ENCODE peak calls at places on chromosomes 4 and X, in seven cellular contexts. One of them, this sample, is unnamed.

GRCh38 chrX:137574102-137574783 is 8.3 kb downstream of the ZIC3 start:
- DNase-seq in astrocyte: no peak
- DNase-seq in ascending aorta: no peak
- DNase-seq in colonic mucosa: no peak
- DNase-seq in upper lobe of right lung: no peak
- DNase-seq in fibroblast of lung: no peak
- DNase-seq in body of pancreas: no peak
- DNase-seq in this sample: no peak

GRCh38 chr4:140993350-140993749 is 139.9 kb downstream of the RNF150 start:
- DNase-seq in astrocyte: no peak
- DNase-seq in ascending aorta: no peak
- DNase-seq in colonic mucosa: no peak
- DNase-seq in upper lobe of right lung: no peak
- DNase-seq in fibroblast of lung: no peak
- DNase-seq in body of pancreas: no peak
- DNase-seq in this sample: no peak

GRCh38 chr4:14867847-14868246 is 134.4 kb upstream of the CPEB2 start:
- DNase-seq in astrocyte: no peak
- DNase-seq in ascending aorta: no peak
- DNase-seq in colonic mucosa: no peak
- DNase-seq in upper lobe of right lung: no peak
- DNase-seq in fibroblast of lung: no peak
- DNase-seq in body of pancreas: no peak
- DNase-seq in this sample: no peak

GRCh38 chr4:77010841-77011354 is 61.3 kb downstream of the SEPTIN11 start:
- DNase-seq in astrocyte: peak; percentile 87
- DNase-seq in ascending aorta: no peak
- DNase-seq in colonic mucosa: no peak
- DNase-seq in upper lobe of right lung: no peak
- DNase-seq in fibroblast of lung: peak; percentile 80
- DNase-seq in body of pancreas: no peak
- DNase-seq in this sample: no peak

GRCh38 chrX:144896323-144896722 is 351.0 kb upstream of the SPANXN1 start:
- DNase-seq in astrocyte: no peak
- DNase-seq in ascending aorta: no peak
- DNase-seq in colonic mucosa: no peak
- DNase-seq in upper lobe of right lung: no peak
- DNase-seq in fibroblast of lung: no peak
- DNase-seq in body of pancreas: no peak
- DNase-seq in this sample: no peak

GRCh38 chrX:132615396-132616131 is 126.7 kb upstream of the MBNL3 start:
- DNase-seq in astrocyte: peak; percentile 8
- DNase-seq in ascending aorta: no peak
- DNase-seq in colonic mucosa: peak; percentile 53
- DNase-seq in upper lobe of right lung: no peak
- DNase-seq in fibroblast of lung: peak; percentile 55
- DNase-seq in body of pancreas: peak; percentile 57
- DNase-seq in this sample: no peak

GRCh38 chrX:135086197-135086854 is 34.0 kb downstream of the ETDB start:
- DNase-seq in astrocyte: peak; percentile 34
- DNase-seq in ascending aorta: no peak
- DNase-seq in colonic mucosa: peak; percentile 37
- DNase-seq in upper lobe of right lung: no peak
- DNase-seq in fibroblast of lung: peak; percentile 70
- DNase-seq in body of pancreas: peak; percentile 54
- DNase-seq in this sample: no peak

GRCh38 chr4:90425893-90426292 is 298.7 kb downstream of the CCSER1 start:
- DNase-seq in astrocyte: peak; percentile 19
- DNase-seq in ascending aorta: no peak
- DNase-seq in colonic mucosa: no peak
- DNase-seq in upper lobe of right lung: no peak
- DNase-seq in fibroblast of lung: no peak
- DNase-seq in body of pancreas: no peak
- DNase-seq in this sample: no peak

DNA sequence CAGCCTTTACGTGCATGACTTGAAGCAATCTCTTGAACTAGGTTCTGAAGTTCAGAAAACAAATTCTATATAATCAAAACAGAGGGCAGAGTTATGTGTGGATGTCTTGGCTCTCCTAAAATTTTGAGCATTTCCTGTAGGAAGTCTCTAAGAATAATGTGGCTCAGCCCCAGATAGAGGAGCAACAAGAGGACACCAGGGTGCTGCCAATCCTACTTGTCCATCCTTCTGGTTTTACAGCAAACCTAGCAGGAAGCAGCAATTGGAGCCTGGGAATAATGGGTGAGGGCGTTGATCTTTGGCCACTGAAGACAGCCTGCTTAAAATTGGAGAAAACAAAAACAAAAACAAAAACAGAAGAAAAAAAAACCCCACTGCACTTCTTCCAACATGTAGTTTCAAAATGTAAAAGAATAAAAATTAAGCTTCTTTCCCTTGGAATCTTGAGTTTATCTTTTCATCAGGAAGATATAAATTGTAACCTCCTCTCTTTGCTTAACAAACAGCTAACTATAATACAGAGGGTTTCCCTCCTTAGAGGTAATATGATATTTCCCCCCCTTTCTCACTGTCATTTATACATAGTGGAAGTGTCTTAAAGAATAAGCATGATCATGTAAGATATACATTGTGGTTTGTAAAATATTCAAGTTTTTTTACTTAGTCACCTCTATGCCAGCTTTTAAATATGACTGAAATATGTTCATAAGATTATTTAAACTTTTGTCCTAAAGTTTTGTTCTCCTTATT is 130.6 kb downstream of the FBXO8 start:
- DNase-seq in astrocyte: no peak
- DNase-seq in ascending aorta: no peak
- DNase-seq in colonic mucosa: no peak
- DNase-seq in upper lobe of right lung: no peak
- DNase-seq in fibroblast of lung: peak; percentile 41
- DNase-seq in body of pancreas: no peak
- DNase-seq in this sample: no peak
- H3K27ac ChIP-seq in astrocyte: no peak overlapping the region
- H3K27ac ChIP-seq in ascending aorta: no peak overlapping the region
- H3K27ac ChIP-seq in colonic mucosa: no peak overlapping the region
- H3K27ac ChIP-seq in upper lobe of right lung: no peak overlapping the region
- H3K27ac ChIP-seq in fibroblast of lung: no peak overlapping the region
- H3K27ac ChIP-seq in body of pancreas: no peak overlapping the region
- H3K27ac ChIP-seq in this sample: no peak overlapping the region

GRCh38 chr4:165288639-165289428 is 38.6 kb upstream of the MSMO1 start:
- DNase-seq in astrocyte: peak; percentile 54
- DNase-seq in ascending aorta: no peak
- DNase-seq in colonic mucosa: no peak
- DNase-seq in upper lobe of right lung: no peak
- DNase-seq in fibroblast of lung: peak; percentile 85
- DNase-seq in body of pancreas: no peak
- DNase-seq in this sample: no peak
- TF ChIP-seq CTCF in astrocyte: no peak
- TF ChIP-seq CTCF in ascending aorta: no peak
- TF ChIP-seq CTCF in colonic mucosa: no peak
- TF ChIP-seq CTCF in upper lobe of right lung: no peak
- TF ChIP-seq CTCF in fibroblast of lung: no peak
- TF ChIP-seq CTCF in body of pancreas: no peak
- TF ChIP-seq CTCF in this sample: no peak

GRCh38 chrX:139077303-139078131 is 366.0 kb upstream of the FGF13 start:
- DNase-seq in astrocyte: peak; percentile 72
- DNase-seq in ascending aorta: no peak
- DNase-seq in colonic mucosa: no peak
- DNase-seq in upper lobe of right lung: no peak
- DNase-seq in fibroblast of lung: peak; percentile 50
- DNase-seq in body of pancreas: no peak
- DNase-seq in this sample: no peak
- H3K4me3 ChIP-seq in astrocyte: no peak overlapping the region
- H3K4me3 ChIP-seq in ascending aorta: no peak overlapping the region
- H3K4me3 ChIP-seq in colonic mucosa: no peak overlapping the region
- H3K4me3 ChIP-seq in upper lobe of right lung: no peak overlapping the region
- H3K4me3 ChIP-seq in fibroblast of lung: no peak overlapping the region
- H3K4me3 ChIP-seq in body of pancreas: no peak overlapping the region
- H3K4me3 ChIP-seq in this sample: no peak overlapping the region

DNA sequence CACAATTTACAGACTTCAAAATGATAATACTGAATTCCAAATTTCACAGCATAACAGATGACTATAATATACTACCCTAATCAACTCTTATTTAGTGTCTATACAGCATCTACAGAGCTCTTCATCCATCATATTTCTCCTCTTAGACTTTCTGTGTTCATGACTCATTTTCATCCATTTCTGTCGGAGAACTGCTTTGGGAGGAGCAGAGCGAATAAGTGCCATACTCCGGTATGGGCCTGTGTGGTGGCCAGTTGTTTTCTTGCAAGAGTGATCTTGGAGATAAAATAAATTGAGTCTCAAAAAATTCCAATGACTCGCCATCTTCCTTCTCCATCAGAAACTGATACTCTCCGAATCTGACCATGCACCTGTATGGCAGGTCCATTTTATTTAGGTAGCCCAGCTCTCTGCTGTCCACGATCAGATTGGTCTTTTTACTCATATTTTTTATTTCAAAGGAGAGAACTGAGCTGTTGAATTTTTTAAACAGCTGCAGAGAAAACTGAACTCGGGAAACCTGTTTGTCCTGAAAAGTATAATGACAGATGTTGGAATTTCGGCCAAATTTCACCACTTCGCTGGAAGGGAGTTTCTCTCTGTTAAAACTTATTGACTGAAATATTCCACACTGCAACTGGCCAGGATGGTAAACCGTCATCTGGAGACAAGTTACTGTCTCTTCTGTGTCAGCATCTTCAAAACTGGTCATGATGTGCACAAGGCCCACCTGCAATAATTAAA is 7.8 kb downstream of the TIFA start:
- DNase-seq in astrocyte: no peak
- DNase-seq in ascending aorta: no peak
- DNase-seq in colonic mucosa: no peak
- DNase-seq in upper lobe of right lung: no peak
- DNase-seq in fibroblast of lung: no peak
- DNase-seq in body of pancreas: peak; percentile 22
- DNase-seq in this sample: no peak
- H3K27ac ChIP-seq in astrocyte: no peak overlapping the region
- H3K27ac ChIP-seq in ascending aorta: no peak overlapping the region
- H3K27ac ChIP-seq in colonic mucosa: no peak overlapping the region
- H3K27ac ChIP-seq in upper lobe of right lung: no peak overlapping the region
- H3K27ac ChIP-seq in fibroblast of lung: no peak overlapping the region
- H3K27ac ChIP-seq in body of pancreas: peak overlapping the region; percentile 10
- H3K27ac ChIP-seq in this sample: no peak overlapping the region

This sample was measured in coronary artery.